ENCODE peak calls at places on chromosome 19, in eight cellular contexts. T is PC-9, I is glutamatergic neuron, A is A673, F is Calu3, K is stomach, D is fibroblast of mammary gland, Y is adrenal gland. J is an unnamed sample.

GRCh38 chr19:4064551-4065260 is 2.0 kb downstream of the ZBTB7A start:
- DNase-seq in T (no peak), I (peak), A (peak), F (no peak), K (peak), D (peak), Y (no peak), J (no peak)

GRCh38 chr19:51161266-51161665 is 19.2 kb downstream of the SIGLEC7 start:
- DNase-seq in T (no peak), I (no peak), A (no peak), F (no peak), K (no peak), D (no peak), Y (no peak), J (no peak)

GRCh38 chr19:18091217-18091608 is 4.5 kb upstream of the IL12RB1 start:
- DNase-seq in T (no peak), I (no peak), A (no peak), F (no peak), K (peak), D (no peak), Y (peak), J (no peak)

GRCh38 chr19:5107432-5108122 is 138.7 kb downstream of the KDM4B start:
- DNase-seq in T (no peak), I (no peak), A (no peak), F (no peak), K (no peak), D (no peak), Y (no peak), J (no peak)

GRCh38 chr19:38869836-38870607 is 8.1 kb downstream of the RINL start:
- DNase-seq in T (no peak), I (peak), A (peak), F (no peak), K (peak), D (peak), Y (peak), J (peak)

GRCh38 chr19:6110360-6110977 is at the start of gene RFX2:
- DNase-seq in T (peak), I (peak), A (peak), F (peak), K (peak), D (peak), Y (peak), J (peak)

GRCh38 chr19:51565583-51565982 is 5.5 kb upstream of the ZNF175 start:
- DNase-seq in T (no peak), I (no peak), A (no peak), F (no peak), K (no peak), D (no peak), Y (no peak), J (no peak)

GRCh38 chr19:34145741-34146202 is 26.5 kb upstream of the LSM14A start:
- DNase-seq in T (peak), I (peak), A (peak), F (peak), K (peak), D (peak), Y (peak), J (peak)

GRCh38 chr19:38247126-38247525 is 9.0 kb downstream of the PPP1R14A start:
- DNase-seq in T (no peak), I (no peak), A (no peak), F (no peak), K (no peak), D (peak), Y (no peak), J (no peak)

GRCh38 chr19:11339254-11340098 is at the start of gene RAB3D:
- DNase-seq in T (peak), I (peak), A (peak), F (peak), K (peak), D (peak), Y (peak), J (peak)

GRCh38 chr19:4318460-4318859 is 14.1 kb downstream of the FSD1 start:
- DNase-seq in T (no peak), I (no peak), A (no peak), F (no peak), K (no peak), D (no peak), Y (no peak), J (no peak)

GRCh38 chr19:35556025-35556590 is 7.3 kb downstream of the ATP4A start:
- DNase-seq in T (no peak), I (no peak), A (no peak), F (no peak), K (no peak), D (no peak), Y (no peak), J (no peak)

GRCh38 chr19:53519431-53519830 is 18.5 kb upstream of the ZNF331 start:
- DNase-seq in T (no peak), I (no peak), A (no peak), F (no peak), K (no peak), D (no peak), Y (peak), J (no peak)

GRCh38 chr19:14056741-14057356 is 5.0 kb downstream of the PALM3 start:
- DNase-seq in T (no peak), I (no peak), A (no peak), F (no peak), K (no peak), D (no peak), Y (no peak), J (no peak)

GRCh38 chr19:14059652-14060155 is 2.2 kb downstream of the PALM3 start:
- DNase-seq in T (no peak), I (no peak), A (no peak), F (no peak), K (no peak), D (no peak), Y (no peak), J (no peak)

GRCh38 chr19:14058182-14059092 is 3.4 kb downstream of the PALM3 start:
- DNase-seq in T (no peak), I (no peak), A (no peak), F (no peak), K (no peak), D (no peak), Y (no peak), J (no peak)

GRCh38 chr19:14061081-14061749 is 661 bp downstream of the PALM3 start:
- DNase-seq in T (peak), I (no peak), A (no peak), F (peak), K (peak), D (no peak), Y (no peak), J (no peak)

GRCh38 chr19:14059093-14059480 is 2.8 kb downstream of the PALM3 start:
- DNase-seq in T (no peak), I (peak), A (peak), F (no peak), K (peak), D (no peak), Y (no peak), J (no peak)
- TF ChIP-seq CTCF in T (no peak), I (peak), A (peak), F (no peak), K (no peak), D (peak), Y (peak), J (peak)

GRCh38 chr19:13302521-13303270 is 152.5 kb downstream of the IER2 start:
- DNase-seq in T (no peak), I (peak), A (no peak), F (peak), K (no peak), D (no peak), Y (no peak), J (no peak)

GRCh38 chr19:13303381-13304129 is 153.3 kb downstream of the IER2 start:
- DNase-seq in T (no peak), I (no peak), A (no peak), F (no peak), K (no peak), D (no peak), Y (no peak), J (no peak)

GRCh38 chr19:13300421-13301030 is 150.3 kb downstream of the IER2 start:
- DNase-seq in T (no peak), I (no peak), A (no peak), F (no peak), K (no peak), D (no peak), Y (no peak), J (no peak)

GRCh38 chr19:13299838-13300237 is 149.6 kb downstream of the IER2 start:
- DNase-seq in T (no peak), I (no peak), A (no peak), F (no peak), K (no peak), D (no peak), Y (no peak), J (no peak)

DNA sequence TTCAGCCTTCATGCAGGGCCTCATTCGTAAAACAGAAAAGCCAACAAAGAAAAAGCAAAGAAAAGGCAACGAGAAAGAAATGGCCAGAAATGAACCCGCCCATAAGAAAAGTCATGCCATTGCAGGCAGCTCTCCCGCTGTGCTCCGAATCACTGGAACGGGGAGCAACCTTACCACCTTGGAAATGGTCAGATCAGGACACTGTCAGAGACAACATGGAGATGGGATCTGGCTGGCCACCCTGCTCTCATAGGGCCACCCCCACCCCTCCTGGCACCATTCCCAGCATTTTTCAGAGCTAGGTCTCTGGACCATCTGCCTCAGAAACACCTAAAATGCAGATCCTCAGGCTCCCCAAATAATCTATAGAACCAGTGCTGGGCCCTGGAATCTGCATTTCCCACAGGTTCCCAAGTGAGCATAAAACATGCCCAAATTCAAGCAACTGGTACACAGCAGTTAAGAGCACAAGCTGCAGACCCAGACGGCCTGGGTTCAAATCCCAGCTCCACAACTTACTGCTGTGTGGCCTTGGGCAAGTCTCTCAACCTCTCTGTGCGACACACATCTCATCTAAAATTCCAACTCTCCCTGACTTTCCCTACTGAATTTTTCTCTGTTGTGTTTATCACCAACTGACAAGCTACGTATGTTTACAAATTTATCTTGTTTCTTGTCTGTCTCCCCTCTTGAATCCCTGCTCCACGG is 151.6 kb downstream of the IER2 start:
- DNase-seq in T (no peak), I (no peak), A (no peak), F (no peak), K (no peak), D (no peak), Y (no peak), J (no peak)
- TF ChIP-seq CTCF in T (no peak), I (no peak), A (no peak), F (no peak), K (no peak), D (no peak), Y (no peak), J (no peak)

GRCh38 chr19:58518261-58519086 is 1.1 kb downstream of the ZBTB45 start:
- DNase-seq in T (no peak), I (no peak), A (no peak), F (peak), K (no peak), D (no peak), Y (no peak), J (no peak)
- TF ChIP-seq CTCF in T (no peak), I (no peak), A (peak), F (no peak), K (no peak), D (no peak), Y (no peak), J (no peak)

DNA sequence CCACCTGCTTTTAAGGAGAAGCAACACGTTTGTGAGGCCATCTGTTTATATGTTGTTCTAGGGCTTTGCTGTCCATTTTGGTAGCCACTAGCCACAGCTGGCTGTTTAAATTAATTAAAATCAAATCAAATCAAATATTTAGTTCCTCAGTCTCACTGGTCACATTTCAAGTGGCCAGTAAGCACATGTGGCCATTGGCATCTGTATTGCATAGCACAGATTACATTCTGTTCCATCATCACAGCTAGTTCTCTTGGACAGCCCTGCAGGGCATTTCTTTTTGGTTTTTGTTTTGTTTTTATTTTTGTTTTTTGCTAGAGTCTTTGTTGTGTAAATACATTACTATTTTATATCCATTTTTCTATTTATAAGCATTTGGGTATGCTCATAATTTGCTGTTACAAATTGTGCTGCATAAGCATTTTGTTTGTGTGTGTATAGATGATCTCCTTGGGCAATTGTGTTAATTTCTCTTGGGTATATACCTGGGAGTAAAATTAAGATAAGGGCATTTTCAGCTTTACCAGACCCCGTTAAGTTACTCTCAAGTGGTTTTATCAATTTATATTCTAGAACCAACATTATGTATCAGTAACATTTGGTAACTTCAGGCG is 31.3 kb downstream of the SAE1 start:
- DNase-seq in T (no peak), I (no peak), A (no peak), F (no peak), K (no peak), D (no peak), Y (no peak), J (no peak)
- TF ChIP-seq CTCF in T (no peak), I (no peak), A (no peak), F (no peak), K (no peak), D (no peak), Y (no peak), J (no peak)